ENCODE peak calls at places on chromosomes 13 and 19, in seven cellular contexts. One of them, this sample, is unnamed.

GRCh38 chr13:49216334-49216733 is 3.8 kb upstream of the MLNR start:
- DNase-seq in AG10803: no peak
- DNase-seq in left lung: no peak
- DNase-seq in astrocyte of the spinal cord: no peak
- DNase-seq in IMR-90: no peak
- DNase-seq in SK-N-SH: no peak
- DNase-seq in HFF-Myc: no peak
- DNase-seq in this sample: no peak

GRCh38 chr13:69324109-69324886 is 783.3 kb upstream of the ATXN8OS start:
- DNase-seq in astrocyte of the spinal cord: peak
- DNase-seq in SK-N-SH: peak
- DNase-seq in IMR-90: no peak
- DNase-seq in HFF-Myc: no peak
- DNase-seq in left lung: no peak
- DNase-seq in AG10803: no peak
- DNase-seq in this sample: no peak

GRCh38 chr13:50124536-50125305 is 109.5 kb downstream of the KCNRG start:
- DNase-seq in left lung: peak
- DNase-seq in HFF-Myc: no peak
- DNase-seq in AG10803: peak
- DNase-seq in astrocyte of the spinal cord: peak
- DNase-seq in SK-N-SH: peak
- DNase-seq in IMR-90: peak
- DNase-seq in this sample: peak

GRCh38 chr13:47211106-47211505 is 314.3 kb upstream of the HTR2A start:
- DNase-seq in left lung: no peak
- DNase-seq in HFF-Myc: peak
- DNase-seq in SK-N-SH: no peak
- DNase-seq in AG10803: no peak
- DNase-seq in IMR-90: peak
- DNase-seq in astrocyte of the spinal cord: peak
- DNase-seq in this sample: no peak

GRCh38 chr13:37132211-37132610 is 26.7 kb upstream of the CSNK1A1L start:
- DNase-seq in astrocyte of the spinal cord: no peak
- DNase-seq in SK-N-SH: no peak
- DNase-seq in HFF-Myc: no peak
- DNase-seq in IMR-90: no peak
- DNase-seq in left lung: no peak
- DNase-seq in AG10803: no peak
- DNase-seq in this sample: no peak

GRCh38 chr19:52520013-52520412 is 7.5 kb upstream of the ZNF808 start:
- DNase-seq in SK-N-SH: no peak
- DNase-seq in IMR-90: no peak
- DNase-seq in astrocyte of the spinal cord: no peak
- DNase-seq in left lung: no peak
- DNase-seq in AG10803: no peak
- DNase-seq in HFF-Myc: no peak
- DNase-seq in this sample: no peak

GRCh38 chr19:883661-884211 is 9.3 kb downstream of the MED16 start:
- DNase-seq in SK-N-SH: no peak
- DNase-seq in left lung: peak
- DNase-seq in IMR-90: no peak
- DNase-seq in astrocyte of the spinal cord: no peak
- DNase-seq in HFF-Myc: no peak
- DNase-seq in AG10803: no peak
- DNase-seq in this sample: no peak

GRCh38 chr19:41321600-41322270 is 11.8 kb downstream of the CCDC97 start:
- DNase-seq in astrocyte of the spinal cord: peak
- DNase-seq in IMR-90: peak
- DNase-seq in SK-N-SH: peak
- DNase-seq in left lung: peak
- DNase-seq in HFF-Myc: no peak
- DNase-seq in AG10803: peak
- DNase-seq in this sample: peak

GRCh38 chr19:8373867-8374813 is 10.2 kb downstream of the ANGPTL4 start:
- DNase-seq in SK-N-SH: peak
- DNase-seq in astrocyte of the spinal cord: peak
- DNase-seq in HFF-Myc: no peak
- DNase-seq in IMR-90: no peak
- DNase-seq in left lung: no peak
- DNase-seq in AG10803: no peak
- DNase-seq in this sample: no peak

GRCh38 chr13:94251801-94252200 is 227.7 kb downstream of the DCT start:
- DNase-seq in AG10803: peak
- DNase-seq in left lung: no peak
- DNase-seq in astrocyte of the spinal cord: peak
- DNase-seq in SK-N-SH: no peak
- DNase-seq in IMR-90: peak
- DNase-seq in HFF-Myc: no peak
- DNase-seq in this sample: peak

GRCh38 chr19:35316560-35316959 is 12.4 kb upstream of the CD22 start:
- DNase-seq in SK-N-SH: no peak
- DNase-seq in IMR-90: no peak
- DNase-seq in HFF-Myc: no peak
- DNase-seq in left lung: no peak
- DNase-seq in astrocyte of the spinal cord: no peak
- DNase-seq in AG10803: no peak
- DNase-seq in this sample: no peak

GRCh38 chr13:65638572-65639168 is 1591.5 kb downstream of the PCDH9 start:
- DNase-seq in AG10803: peak
- DNase-seq in SK-N-SH: peak
- DNase-seq in IMR-90: peak
- DNase-seq in left lung: no peak
- DNase-seq in astrocyte of the spinal cord: peak
- DNase-seq in HFF-Myc: peak
- DNase-seq in this sample: peak

GRCh38 chr19:1218751-1219567 is 13.4 kb downstream of the STK11 start:
- DNase-seq in left lung: no peak
- DNase-seq in AG10803: no peak
- DNase-seq in SK-N-SH: no peak
- DNase-seq in HFF-Myc: no peak
- DNase-seq in IMR-90: no peak
- DNase-seq in astrocyte of the spinal cord: no peak
- DNase-seq in this sample: no peak

GRCh38 chr19:7799640-7800355 is 30.2 kb upstream of the EVI5L start:
- DNase-seq in astrocyte of the spinal cord: peak
- DNase-seq in IMR-90: peak
- DNase-seq in left lung: peak
- DNase-seq in AG10803: peak
- DNase-seq in SK-N-SH: peak
- DNase-seq in HFF-Myc: peak
- DNase-seq in this sample: peak

GRCh38 chr19:33397536-33398360 is 24.2 kb downstream of the CEBPG start:
- DNase-seq in left lung: peak
- DNase-seq in IMR-90: no peak
- DNase-seq in AG10803: no peak
- DNase-seq in HFF-Myc: no peak
- DNase-seq in astrocyte of the spinal cord: no peak
- DNase-seq in SK-N-SH: peak
- DNase-seq in this sample: no peak
- TF ChIP-seq CTCF in left lung: no peak
- TF ChIP-seq CTCF in IMR-90: no peak
- TF ChIP-seq CTCF in AG10803: peak
- TF ChIP-seq CTCF in HFF-Myc: peak
- TF ChIP-seq CTCF in astrocyte of the spinal cord: peak
- TF ChIP-seq CTCF in SK-N-SH: no peak
- TF ChIP-seq CTCF in this sample: peak

GRCh38 chr13:112061367-112062046 is 5.4 kb upstream of the SOX1 start:
- DNase-seq in astrocyte of the spinal cord: no peak
- DNase-seq in AG10803: no peak
- DNase-seq in IMR-90: no peak
- DNase-seq in SK-N-SH: no peak
- DNase-seq in HFF-Myc: no peak
- DNase-seq in left lung: no peak
- DNase-seq in this sample: no peak
- H3K4me3 ChIP-seq in astrocyte of the spinal cord: no peak
- H3K4me3 ChIP-seq in AG10803: no peak
- H3K4me3 ChIP-seq in IMR-90: no peak
- H3K4me3 ChIP-seq in SK-N-SH: no peak
- H3K4me3 ChIP-seq in HFF-Myc: no peak
- H3K4me3 ChIP-seq in left lung: no peak
- H3K4me3 ChIP-seq in this sample: no peak

GRCh38 chr19:38557205-38557799 is 60.5 kb downstream of the MAP4K1 start:
- DNase-seq in IMR-90: no peak
- DNase-seq in astrocyte of the spinal cord: no peak
- DNase-seq in left lung: peak
- DNase-seq in AG10803: no peak
- DNase-seq in HFF-Myc: no peak
- DNase-seq in SK-N-SH: no peak
- DNase-seq in this sample: no peak
- TF ChIP-seq CTCF in IMR-90: no peak
- TF ChIP-seq CTCF in astrocyte of the spinal cord: no peak
- TF ChIP-seq CTCF in left lung: no peak
- TF ChIP-seq CTCF in AG10803: no peak
- TF ChIP-seq CTCF in HFF-Myc: no peak
- TF ChIP-seq CTCF in SK-N-SH: no peak
- TF ChIP-seq CTCF in this sample: no peak

GRCh38 chr19:23116802-23117571 is at the start of gene ZNF730:
- DNase-seq in astrocyte of the spinal cord: peak
- DNase-seq in IMR-90: peak
- DNase-seq in HFF-Myc: peak
- DNase-seq in AG10803: peak
- DNase-seq in left lung: peak
- DNase-seq in SK-N-SH: peak
- DNase-seq in this sample: peak
- H3K4me3 ChIP-seq in astrocyte of the spinal cord: peak
- H3K4me3 ChIP-seq in IMR-90: peak
- H3K4me3 ChIP-seq in HFF-Myc: peak
- H3K4me3 ChIP-seq in AG10803: peak
- H3K4me3 ChIP-seq in left lung: peak
- H3K4me3 ChIP-seq in SK-N-SH: peak
- H3K4me3 ChIP-seq in this sample: peak